ENCODE peak calls at places on chromosomes 1 and 21, in four cellular contexts. R is H4, J is left colon, Z is cardiac fibroblast. D is an unnamed sample.

GRCh38 chr1:41381691-41382530 is 20.7 kb downstream of the FOXO6 start:
- DNase-seq in Z (no peak), J (no peak), R (peak), D (no peak)

GRCh38 chr1:43062527-43063080 is 103.9 kb upstream of the SLC2A1 start:
- DNase-seq in R (no peak), J (no peak), Z (no peak), D (no peak)

GRCh38 chr21:41800425-41801186 is 33.8 kb upstream of the RIPK4 start:
- DNase-seq in R (no peak), J (no peak), Z (no peak), D (no peak)

GRCh38 chr1:4075436-4076225 is 175.6 kb upstream of the C1orf174 start:
- DNase-seq in R (no peak), Z (no peak), J (no peak), D (no peak)

GRCh38 chr1:247857069-247857985 is at the start of gene TRIM58:
- DNase-seq in R (no peak), Z (peak), J (peak), D (no peak)

GRCh38 chr1:161549652-161550051 is at the start of gene FCGR3A:
- DNase-seq in Z (no peak), R (no peak), J (no peak), D (no peak)

GRCh38 chr1:234656981-234657651 is 47.1 kb upstream of the IRF2BP2 start:
- DNase-seq in R (peak), J (no peak), Z (peak), D (peak)

GRCh38 chr1:185585770-185586169 is 148.4 kb upstream of the HMCN1 start:
- DNase-seq in R (no peak), J (peak), Z (no peak), D (peak)

GRCh38 chr1:226424228-226425003 is 16.5 kb upstream of the PARP1 start:
- DNase-seq in R (peak), J (no peak), Z (peak), D (peak)

GRCh38 chr1:13792429-13792828 is 92.4 kb downstream of the PRDM2 start:
- DNase-seq in R (no peak), J (no peak), Z (peak), D (no peak)

GRCh38 chr1:246320286-246320685 is 186.8 kb downstream of the SMYD3 start:
- DNase-seq in Z (peak), J (no peak), R (peak), D (no peak)

GRCh38 chr1:205664399-205665108 is 15.8 kb downstream of the SLC45A3 start:
- DNase-seq in Z (peak), R (no peak), J (peak), D (no peak)

GRCh38 chr1:89994805-89995594 is at the start of gene ZNF326:
- DNase-seq in J (peak), Z (peak), R (peak), D (peak)

GRCh38 chr1:33637846-33638440 is 165.5 kb downstream of the ZSCAN20 start:
- DNase-seq in R (no peak), Z (no peak), J (no peak), D (no peak)

GRCh38 chr1:196464545-196464944 is 143.7 kb downstream of the KCNT2 start:
- DNase-seq in Z (no peak), J (no peak), R (no peak), D (peak)

GRCh38 chr1:7127322-7128050 is 342.2 kb downstream of the CAMTA1 start:
- DNase-seq in Z (no peak), J (no peak), R (no peak), D (no peak)

GRCh38 chr1:180228648-180229482 is 1.2 kb upstream of the LHX4 start:
- DNase-seq in R (no peak), J (peak), Z (no peak), D (no peak)

GRCh38 chr1:87913361-87913760 is 584.7 kb downstream of the LMO4 start:
- DNase-seq in Z (no peak), J (no peak), R (no peak), D (no peak)

GRCh38 chr1:15151377-15151806 is 2.2 kb upstream of the TMEM51 start:
- DNase-seq in R (no peak), J (no peak), Z (no peak), D (no peak)

GRCh38 chr1:198258491-198258890 is 101.7 kb downstream of the NEK7 start:
- DNase-seq in R (no peak), J (no peak), Z (peak), D (no peak)

GRCh38 chr1:223091928-223092327 is 51.1 kb downstream of the TLR5 start:
- DNase-seq in Z (no peak), J (no peak), R (no peak), D (no peak)

GRCh38 chr1:17485280-17485679 is 45.8 kb upstream of the RCC2 start:
- DNase-seq in Z (peak), R (no peak), J (no peak), D (peak)

GRCh38 chr1:158208717-158209116 is 28.0 kb downstream of the CD1D start:
- DNase-seq in Z (no peak), J (no peak), R (no peak), D (no peak)

GRCh38 chr1:48524892-48525467 is 53.0 kb upstream of the SPATA6 start:
- DNase-seq in R (no peak), J (no peak), Z (no peak), D (no peak)

D was measured in Caki2.